ENCODE peak calls at places on chromosomes 2 and 18, in six cellular contexts. O, D, P, F, Y and K are unnamed samples.
A peak's percentile ranks its signal among the peaks of the same experiment; 100 is the strongest.

GRCh38 chr2:218398437-218399390 is 954 bp upstream of the CTDSP1 start:
- DNase-seq in O (peak; percentile 45), D (peak; percentile 39), P (peak; percentile 31), F (peak; percentile 84), Y (peak; percentile 69), K (peak; percentile 73)

GRCh38 chr2:230927711-230928341 is 2.8 kb upstream of the GPR55 start:
- DNase-seq in O (no peak), D (peak; percentile 17), P (no peak), F (no peak), Y (no peak), K (no peak)

GRCh38 chr2:65320042-65320711 is 92.5 kb downstream of the ACTR2 start:
- DNase-seq in O (peak; percentile 98), D (no peak), P (no peak), F (peak; percentile 96), Y (no peak), K (peak; percentile 61)

GRCh38 chr2:85409719-85410583 is at the start of gene CAPG:
- DNase-seq in O (no peak), D (peak; percentile 68), P (no peak), F (no peak), Y (peak; percentile 53), K (peak; percentile 59)

GRCh38 chr2:98518106-98518505 is 73.4 kb downstream of the INPP4A start:
- DNase-seq in O (no peak), D (no peak), P (no peak), F (peak; percentile 37), Y (no peak), K (peak; percentile 60)

GRCh38 chr2:64839844-64840243 is 149.4 kb upstream of the SLC1A4 start:
- DNase-seq in O (no peak), D (no peak), P (no peak), F (no peak), Y (no peak), K (no peak)

GRCh38 chr18:62372156-62372555 is 47.0 kb downstream of the TNFRSF11A start:
- DNase-seq in O (no peak), D (no peak), P (no peak), F (no peak), Y (no peak), K (no peak)

GRCh38 chr2:143132360-143132759 is 3.1 kb downstream of the ARHGAP15 start:
- DNase-seq in O (no peak), D (no peak), P (no peak), F (no peak), Y (no peak), K (peak; percentile 18)

GRCh38 chr18:63158676-63159291 is 160.8 kb downstream of the BCL2 start:
- DNase-seq in O (no peak), D (no peak), P (no peak), F (no peak), Y (no peak), K (no peak)

GRCh38 chr2:132560562-132560961 is 109.4 kb downstream of the LYPD1 start:
- DNase-seq in O (no peak), D (no peak), P (no peak), F (no peak), Y (no peak), K (no peak)

GRCh38 chr2:219836647-219837177 is 209.3 kb downstream of the SLC4A3 start:
- DNase-seq in O (peak; percentile 17), D (no peak), P (no peak), F (no peak), Y (no peak), K (no peak)

GRCh38 chr2:121955313-121956211 is 200.1 kb downstream of the TSN start:
- DNase-seq in O (no peak), D (no peak), P (no peak), F (no peak), Y (no peak), K (no peak)

GRCh38 chr2:47520825-47521665 is 118.1 kb downstream of the MSH2 start:
- DNase-seq in O (peak; percentile 61), D (peak; percentile 64), P (no peak), F (no peak), Y (peak; percentile 61), K (no peak)

GRCh38 chr2:221836091-221836490 is 264.0 kb upstream of the EPHA4 start:
- DNase-seq in O (no peak), D (no peak), P (no peak), F (no peak), Y (no peak), K (no peak)

GRCh38 chr2:197309369-197310231 is 980 bp downstream of the ANKRD44 start:
- DNase-seq in O (no peak), D (peak; percentile 47), P (peak; percentile 24), F (peak; percentile 32), Y (peak; percentile 57), K (peak; percentile 45)

GRCh38 chr2:70124983-70125480 is 37.8 kb downstream of the PCBP1 start:
- DNase-seq in O (peak; percentile 31), D (peak; percentile 66), P (no peak), F (peak; percentile 72), Y (peak; percentile 75), K (peak; percentile 66)

GRCh38 chr2:46379213-46380037 is 82.2 kb downstream of the EPAS1 start:
- DNase-seq in O (peak; percentile 59), D (peak; percentile 12), P (no peak), F (peak; percentile 35), Y (no peak), K (no peak)

GRCh38 chr2:222978850-222979249 is 73.1 kb upstream of the KCNE4 start:
- DNase-seq in O (no peak), D (no peak), P (no peak), F (no peak), Y (no peak), K (peak; percentile 61)

GRCh38 chr18:53567935-53568574 is 656.4 kb downstream of the MBD2 start:
- DNase-seq in O (peak; percentile 13), D (no peak), P (peak; percentile 26), F (peak; percentile 38), Y (peak; percentile 45), K (peak; percentile 73)

GRCh38 chr2:106189764-106190468 is 4.2 kb downstream of the UXS1 start:
- DNase-seq in O (peak; percentile 82), D (no peak), P (no peak), F (peak; percentile 67), Y (no peak), K (no peak)

GRCh38 chr2:169808211-169808610 is 9.5 kb downstream of the SSB start:
- DNase-seq in O (peak; percentile 77), D (no peak), P (no peak), F (no peak), Y (no peak), K (no peak)

GRCh38 chr2:212097001-212097400 is 441.6 kb downstream of the ERBB4 start:
- DNase-seq in O (no peak), D (no peak), P (no peak), F (no peak), Y (no peak), K (no peak)

DNA sequence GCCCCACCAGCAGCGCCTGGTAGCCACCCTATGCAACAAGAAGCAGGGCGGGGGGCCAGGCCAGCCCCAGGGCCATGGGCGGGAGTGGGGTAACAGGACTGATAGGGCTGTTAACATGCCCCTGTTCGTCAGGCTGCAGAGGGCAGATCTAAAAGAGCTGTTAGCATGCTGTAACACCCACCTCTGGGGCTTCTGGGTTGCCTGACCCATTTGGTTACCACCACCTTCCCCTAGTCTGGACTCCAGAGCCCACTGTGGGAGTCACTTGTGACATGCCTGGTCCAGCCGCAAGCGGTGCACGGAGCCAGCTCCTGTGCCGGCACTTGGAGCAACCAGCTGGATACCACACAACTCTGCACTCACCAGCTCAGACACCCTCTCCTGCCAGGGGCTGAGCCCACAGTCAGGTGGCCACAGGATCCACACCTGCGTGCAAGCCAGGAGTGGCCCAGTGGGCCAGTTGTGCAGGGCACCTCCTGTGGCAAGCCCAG is 2.1 kb downstream of the METTL8 start:
- DNase-seq in O (no peak), D (peak; percentile 44), P (no peak), F (no peak), Y (peak; percentile 50), K (no peak)
- H4K8ac ChIP-seq in O (no peak overlapping the region), D (no peak overlapping the region), P (no peak overlapping the region), F (peak overlapping the region; percentile 67), Y (no peak overlapping the region), K (no peak overlapping the region)

GRCh38 chr2:104033399-104033798 is 820.5 kb upstream of the POU3F3 start:
- DNase-seq in O (no peak), D (no peak), P (peak; percentile 24), F (no peak), Y (no peak), K (peak; percentile 62)
- H2BK15ac ChIP-seq in O (no peak overlapping the region), D (no peak overlapping the region), P (no peak overlapping the region), F (no peak overlapping the region), Y (no peak overlapping the region), K (no peak overlapping the region)

DNA sequence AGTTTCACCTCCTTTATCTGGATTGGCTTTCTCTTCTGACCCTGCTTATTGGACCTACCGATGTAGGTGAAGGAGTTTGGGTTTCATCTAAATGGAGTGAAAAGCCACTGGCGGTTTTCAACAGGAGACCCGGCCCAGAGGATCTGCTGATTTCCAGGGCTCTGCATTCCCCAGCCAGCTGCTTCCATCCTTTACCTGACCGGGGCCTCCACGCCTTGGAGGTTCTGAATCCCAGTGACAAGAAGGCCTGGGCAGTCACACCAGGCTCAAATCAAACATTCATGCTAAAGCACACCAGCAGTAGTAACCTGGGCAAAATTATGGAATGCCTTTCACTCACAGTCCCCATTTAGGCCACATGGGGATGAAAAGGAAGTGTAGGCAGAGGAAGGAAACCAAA is 30.0 kb upstream of the RTTN start:
- DNase-seq in O (no peak), D (no peak), P (no peak), F (no peak), Y (no peak), K (no peak)
- H2AK5ac ChIP-seq in O (no peak overlapping the region), D (no peak overlapping the region), P (no peak overlapping the region), F (no peak overlapping the region), Y (no peak overlapping the region), K (no peak overlapping the region)

GRCh38 chr2:72915907-72916742 is 1.2 kb upstream of the EMX1 start:
- DNase-seq in O (no peak), D (peak; percentile 83), P (peak; percentile 87), F (peak; percentile 42), Y (peak; percentile 86), K (peak; percentile 82)
- H4K8ac ChIP-seq in O (no peak overlapping the region), D (no peak overlapping the region), P (no peak overlapping the region), F (no peak overlapping the region), Y (no peak overlapping the region), K (no peak overlapping the region)

DNA sequence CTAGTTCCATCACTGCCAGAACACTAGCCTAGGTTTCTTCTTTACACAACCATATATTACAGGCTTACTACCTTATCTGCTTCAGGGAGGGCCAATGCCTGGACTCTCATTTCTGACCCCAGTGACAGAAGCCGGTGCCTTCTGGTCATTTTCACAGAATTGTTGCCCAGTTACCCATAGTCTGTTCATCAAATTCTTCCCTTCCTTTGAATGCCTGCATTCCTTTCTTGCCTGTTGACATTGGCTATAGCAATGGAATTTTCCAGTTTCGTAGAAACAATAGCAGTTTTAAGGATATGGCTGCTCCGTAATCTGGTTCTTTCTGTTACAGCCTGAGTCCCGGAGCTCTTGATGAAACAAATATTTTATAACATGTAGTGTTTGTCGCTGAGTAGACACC is 13.1 kb upstream of the LCLAT1 start:
- DNase-seq in O (no peak), D (no peak), P (no peak), F (no peak), Y (no peak), K (peak; percentile 36)
- H2BK15ac ChIP-seq in O (no peak overlapping the region), D (no peak overlapping the region), P (no peak overlapping the region), F (no peak overlapping the region), Y (no peak overlapping the region), K (no peak overlapping the region)

DNA sequence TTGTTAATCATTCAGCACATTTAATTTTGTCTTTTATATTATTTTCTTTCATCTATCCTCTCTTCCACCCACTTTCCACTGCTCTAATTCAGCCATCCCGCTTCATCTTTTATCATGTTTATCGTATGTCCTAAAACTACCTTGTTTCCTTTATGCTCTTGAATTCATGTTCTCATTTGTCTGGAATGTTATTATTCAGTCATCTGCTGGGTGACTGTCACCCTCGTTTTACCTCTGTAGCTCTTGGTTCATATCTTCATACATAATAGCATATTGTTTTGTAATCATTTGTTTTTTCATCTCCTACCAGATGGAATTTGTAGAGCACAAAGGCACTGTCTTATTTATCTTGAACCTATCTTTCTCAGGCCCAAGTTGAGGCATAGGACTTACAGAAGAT is 37.0 kb downstream of the SMCHD1 start:
- DNase-seq in O (no peak), D (no peak), P (no peak), F (no peak), Y (no peak), K (no peak)
- H2AK5ac ChIP-seq in O (no peak overlapping the region), D (no peak overlapping the region), P (no peak overlapping the region), F (no peak overlapping the region), Y (no peak overlapping the region), K (no peak overlapping the region)